ENCODE peak calls at places on chromosomes 7 and 10, in seven cellular contexts. F is esophagus squamous epithelium; D is brain microvascular endothelial cell; K is activated CD4-positive, alpha-beta T cell treated with anti-CD3 and anti-CD28 coated beads, Interleukin-2, amount 50 U/mL, for 48 hours; S is SHP77; V is nucleus accumbens; A is cardiac septum. E is an unnamed sample.

GRCh38 chr7:136718191-136718590 is 150.3 kb upstream of the CHRM2 start:
- DNase-seq in S (no peak), V (no peak), D (no peak), F (no peak), K (no peak), A (no peak), E (no peak)

GRCh38 chr10:124509836-124510535 is 48.4 kb downstream of the LHPP start:
- DNase-seq in S (no peak), D (no peak), V (no peak), F (no peak), A (no peak), K (no peak), E (no peak)

GRCh38 chr10:22433875-22434274 is 88.6 kb downstream of the SPAG6 start:
- DNase-seq in F (no peak), D (peak), A (no peak), S (no peak), K (no peak), V (no peak), E (no peak)

GRCh38 chr7:20787658-20788057 is 972 bp upstream of the SP8 start:
- DNase-seq in D (no peak), V (no peak), F (no peak), A (no peak), S (no peak), K (no peak), E (no peak)

GRCh38 chr7:142329062-142329788 is 71.4 kb upstream of the PRSS58 start:
- DNase-seq in K (no peak), F (no peak), A (no peak), V (no peak), S (no peak), D (no peak), E (no peak)

GRCh38 chr7:157005456-157006204 is 4.8 kb downstream of the MNX1 start:
- DNase-seq in V (no peak), S (no peak), A (no peak), K (peak), D (no peak), F (no peak), E (no peak)

GRCh38 chr7:86961686-86962085 is 97.8 kb downstream of the ELAPOR2 start:
- DNase-seq in S (no peak), V (no peak), K (no peak), A (no peak), F (no peak), D (no peak), E (no peak)

GRCh38 chr7:107332488-107333269 is 137.2 kb upstream of the GPR22 start:
- DNase-seq in D (no peak), A (no peak), V (no peak), S (no peak), K (no peak), F (no peak), E (no peak)

GRCh38 chr10:102268333-102268999 is 23.1 kb downstream of the GBF1 start:
- DNase-seq in A (no peak), V (no peak), D (no peak), F (no peak), K (no peak), S (no peak), E (no peak)

GRCh38 chr10:12689893-12690292 is 311.6 kb downstream of the CCDC3 start:
- DNase-seq in K (no peak), F (no peak), D (no peak), A (no peak), V (no peak), S (no peak), E (no peak)

GRCh38 chr7:70238171-70238575 is 639.9 kb downstream of the AUTS2 start:
- DNase-seq in D (no peak), F (no peak), S (no peak), A (no peak), K (no peak), V (no peak), E (no peak)

GRCh38 chr10:20616918-20617801 is 280.0 kb downstream of the NEBL start:
- DNase-seq in K (no peak), D (no peak), A (no peak), F (no peak), V (no peak), S (no peak), E (no peak)

GRCh38 chr10:124626759-124627380 is 117.3 kb downstream of the FAM53B start:
- DNase-seq in V (no peak), S (no peak), K (peak), D (no peak), F (no peak), A (no peak), E (no peak)

GRCh38 chr7:129227646-129228578 is 3.1 kb downstream of the AHCYL2 start:
- DNase-seq in D (no peak), K (no peak), A (no peak), V (no peak), F (no peak), S (no peak), E (no peak)

GRCh38 chr7:3020416-3020815 is 23.3 kb downstream of the CARD11 start:
- DNase-seq in V (no peak), K (no peak), D (no peak), S (no peak), F (no peak), A (no peak), E (no peak)

GRCh38 chr10:33067481-33067880 is 109.5 kb upstream of the ITGB1 start:
- DNase-seq in S (no peak), D (no peak), F (no peak), K (no peak), V (no peak), A (no peak), E (no peak)

GRCh38 chr7:45985902-45986301 is 64.8 kb upstream of the IGFBP3 start:
- DNase-seq in F (no peak), S (no peak), A (peak), D (peak), V (no peak), K (no peak), E (no peak)

GRCh38 chr10:96212911-96213310 is 58.5 kb downstream of the BLNK start:
- DNase-seq in F (no peak), A (no peak), S (no peak), D (no peak), K (no peak), V (no peak), E (no peak)

GRCh38 chr10:98528785-98529183 is 82.0 kb upstream of the HPS1 start:
- DNase-seq in V (no peak), A (no peak), D (no peak), K (no peak), F (no peak), S (no peak), E (no peak)

GRCh38 chr10:48523820-48524758 is 80.8 kb downstream of the ARHGAP22 start:
- DNase-seq in V (no peak), S (no peak), K (peak), D (no peak), A (peak), F (no peak), E (no peak)

GRCh38 chr10:61937631-61938284 is 36.3 kb downstream of the ARID5B start:
- DNase-seq in F (no peak), A (no peak), D (no peak), S (no peak), V (no peak), K (no peak), E (no peak)